ENCODE peak calls at places on chromosomes 12 and 14, in seven cellular contexts. O is pons; L is stimulated activated CD8-positive, alpha-beta memory T cell treated with anti-CD3 and anti-CD28 coated beads, Interleukin-15, amount 100 ng/mL, for 24 hours; Z is posterior cingulate gyrus; U is tibial artery; R is AG20443; B is activated CD4-positive, CD25-positive, alpha-beta regulatory T cell treated with anti-CD3 and anti-CD28 coated beads, Interleukin-2, amount 50 U/mL, for 16 hours. A is an unnamed sample.

GRCh38 chr14:104604461-104605449 is at the start of gene TMEM179:
- DNase-seq in O (no peak), L (no peak), Z (peak), U (peak), R (peak), B (no peak), A (peak)

GRCh38 chr12:121786441-121786825 is 7.1 kb downstream of the RHOF start:
- DNase-seq in O (no peak), L (no peak), Z (no peak), U (no peak), R (peak), B (no peak), A (no peak)

GRCh38 chr12:99746538-99746937 is 99.0 kb downstream of the GARIN6 start:
- DNase-seq in O (no peak), L (no peak), Z (no peak), U (no peak), R (no peak), B (no peak), A (no peak)

GRCh38 chr12:123660328-123660727 is 10.6 kb upstream of the TCTN2 start:
- DNase-seq in O (no peak), L (no peak), Z (no peak), U (no peak), R (peak), B (no peak), A (no peak)

GRCh38 chr12:50242751-50243191 is 40.5 kb downstream of the LIMA1 start:
- DNase-seq in O (no peak), L (no peak), Z (no peak), U (no peak), R (peak), B (no peak), A (no peak)

GRCh38 chr14:77142289-77142814 is 761 bp upstream of the ZDHHC22 start:
- DNase-seq in O (no peak), L (no peak), Z (no peak), U (no peak), R (no peak), B (no peak), A (no peak)

GRCh38 chr12:29743072-29743471 is 40.7 kb downstream of the TMTC1 start:
- DNase-seq in O (no peak), L (no peak), Z (no peak), U (no peak), R (no peak), B (no peak), A (no peak)

GRCh38 chr14:37343307-37344094 is 145.8 kb downstream of the MIPOL1 start:
- DNase-seq in O (no peak), L (no peak), Z (no peak), U (no peak), R (no peak), B (no peak), A (no peak)

GRCh38 chr12:52130695-52131094 is 51.2 kb downstream of the SMIM41 start:
- DNase-seq in O (no peak), L (no peak), Z (no peak), U (no peak), R (peak), B (no peak), A (no peak)

GRCh38 chr14:74652541-74652940 is 40.5 kb upstream of the LTBP2 start:
- DNase-seq in O (no peak), L (no peak), Z (peak), U (no peak), R (no peak), B (no peak), A (no peak)

GRCh38 chr12:76259071-76259470 is 89.1 kb downstream of the BBS10 start:
- DNase-seq in O (no peak), L (no peak), Z (no peak), U (no peak), R (peak), B (no peak), A (no peak)